ENCODE peak calls at places on chromosome 2, in nine cellular contexts. Z, S, M, C, K, G, R, D and J are unnamed samples.

GRCh38 chr2:52881606-52882005 is 886.0 kb upstream of the CHAC2 start:
- DNase-seq in Z (no peak), S (no peak), D (no peak), G (no peak), M (no peak), K (no peak), C (no peak), R (no peak), J (no peak)

GRCh38 chr2:239911630-239912071 is 113.5 kb downstream of the NDUFA10 start:
- DNase-seq in Z (no peak), C (no peak), M (no peak), R (no peak), K (no peak), G (no peak), D (no peak), S (no peak), J (no peak)

GRCh38 chr2:108813732-108814131 is 27.2 kb downstream of the CCDC138 start:
- DNase-seq in C (no peak), Z (no peak), D (peak), S (no peak), R (peak), M (no peak), K (no peak), G (no peak), J (no peak)

GRCh38 chr2:72891091-72891818 is 4.0 kb downstream of the SPR start:
- DNase-seq in K (no peak), M (no peak), S (no peak), R (no peak), D (peak), C (no peak), Z (no peak), G (no peak), J (no peak)

GRCh38 chr2:162607915-162608314 is 230.7 kb downstream of the KCNH7 start:
- DNase-seq in C (no peak), D (no peak), K (no peak), G (no peak), Z (no peak), S (no peak), R (no peak), M (no peak), J (no peak)

GRCh38 chr2:226898121-226898520 is 62.3 kb downstream of the RHBDD1 start:
- DNase-seq in C (no peak), Z (no peak), S (no peak), K (no peak), M (no peak), D (no peak), R (no peak), G (no peak), J (no peak)

GRCh38 chr2:186612555-186613440 is 22.9 kb downstream of the ITGAV start:
- DNase-seq in D (no peak), K (no peak), R (no peak), Z (no peak), G (no peak), M (no peak), C (no peak), S (no peak), J (no peak)

GRCh38 chr2:60416221-60417008 is 137.0 kb downstream of the BCL11A start:
- DNase-seq in M (no peak), G (no peak), C (no peak), D (peak), K (no peak), Z (no peak), R (peak), S (no peak), J (no peak)

GRCh38 chr2:43648979-43649701 is 12.1 kb downstream of the PLEKHH2 start:
- DNase-seq in M (no peak), G (no peak), K (no peak), D (no peak), Z (no peak), R (peak), S (no peak), C (no peak), J (no peak)

GRCh38 chr2:175872716-175873115 is 129.4 kb downstream of the LNPK start:
- DNase-seq in Z (no peak), R (no peak), G (no peak), C (no peak), S (no peak), K (no peak), M (no peak), D (peak), J (no peak)

GRCh38 chr2:216031960-216032689 is 18.8 kb upstream of the MREG start:
- DNase-seq in S (no peak), R (peak), Z (no peak), K (no peak), M (peak), C (no peak), D (peak), G (no peak), J (no peak)

GRCh38 chr2:23653326-23653725 is 268.3 kb downstream of the KLHL29 start:
- DNase-seq in M (no peak), D (peak), Z (no peak), G (no peak), R (no peak), K (no peak), C (no peak), S (no peak), J (no peak)

GRCh38 chr2:70403267-70404053 is 101.6 kb upstream of the FAM136A start:
- DNase-seq in S (no peak), M (no peak), G (peak), K (no peak), Z (no peak), R (no peak), C (no peak), D (no peak), J (no peak)

GRCh38 chr2:24568492-24568891 is 77.4 kb downstream of the NCOA1 start:
- DNase-seq in D (no peak), R (no peak), S (no peak), G (no peak), C (no peak), M (no peak), Z (no peak), K (no peak), J (no peak)

GRCh38 chr2:53715568-53715967 is 52.0 kb upstream of the CHAC2 start:
- DNase-seq in D (peak), M (no peak), K (no peak), C (no peak), R (peak), Z (no peak), S (no peak), G (peak), J (no peak)

GRCh38 chr2:67694464-67694863 is 297.3 kb downstream of the ETAA1 start:
- DNase-seq in S (no peak), C (no peak), G (no peak), M (no peak), D (no peak), Z (no peak), K (no peak), R (no peak), J (no peak)

GRCh38 chr2:221156335-221156734 is 415.8 kb downstream of the EPHA4 start:
- DNase-seq in S (no peak), D (no peak), M (no peak), C (no peak), K (no peak), R (no peak), G (no peak), Z (no peak), J (no peak)

GRCh38 chr2:62760026-62760425 is 54.5 kb downstream of the EHBP1 start:
- DNase-seq in G (peak), Z (no peak), C (no peak), R (no peak), D (no peak), M (no peak), S (no peak), K (no peak), J (no peak)

GRCh38 chr2:219417374-219417773 is 803 bp upstream of the DES start:
- DNase-seq in R (no peak), C (no peak), S (peak), Z (no peak), M (no peak), G (no peak), D (no peak), K (no peak), J (no peak)

GRCh38 chr2:164328310-164328709 is 293.0 kb downstream of the GRB14 start:
- DNase-seq in G (no peak), M (no peak), K (no peak), R (no peak), C (no peak), S (no peak), D (no peak), Z (no peak), J (no peak)

GRCh38 chr2:19776941-19777514 is 124.8 kb downstream of the TTC32 start:
- DNase-seq in K (no peak), D (no peak), C (no peak), M (no peak), S (no peak), G (no peak), R (no peak), Z (no peak), J (no peak)

GRCh38 chr2:66576381-66577330 is 141.7 kb downstream of the MEIS1 start:
- DNase-seq in Z (no peak), C (no peak), M (no peak), D (peak), K (no peak), S (no peak), R (peak), G (no peak), J (no peak)

GRCh38 chr2:188983427-188984101 is 9.4 kb downstream of the COL3A1 start:
- DNase-seq in S (no peak), Z (no peak), C (no peak), M (no peak), R (peak), G (no peak), D (peak), K (no peak), J (no peak)

GRCh38 chr2:20185176-20186022 is 39.5 kb downstream of the SDC1 start:
- DNase-seq in R (peak), D (no peak), S (no peak), C (no peak), K (no peak), Z (no peak), G (peak), M (no peak), J (no peak)

GRCh38 chr2:112031916-112032582 is 23.0 kb upstream of the TMEM87B start:
- DNase-seq in C (no peak), S (no peak), R (peak), Z (no peak), D (peak), M (no peak), K (no peak), G (no peak), J (no peak)

GRCh38 chr2:219902870-219903269 is 275.4 kb downstream of the SLC4A3 start:
- DNase-seq in Z (no peak), C (no peak), M (no peak), G (no peak), D (no peak), K (no peak), S (no peak), R (no peak), J (no peak)

GRCh38 chr2:43958397-43959275 is 37.2 kb downstream of the LRPPRC start:
- DNase-seq in C (no peak), M (no peak), R (no peak), Z (no peak), D (no peak), S (no peak), K (no peak), G (no peak), J (no peak)

GRCh38 chr2:100613719-100614118 is 50.9 kb downstream of the PDCL3 start:
- DNase-seq in R (no peak), S (no peak), K (no peak), C (no peak), D (no peak), G (no peak), Z (no peak), M (no peak), J (no peak)

GRCh38 chr2:149877913-149878312 is 290.3 kb upstream of the MMADHC start:
- DNase-seq in M (no peak), G (no peak), C (no peak), K (no peak), D (peak), Z (no peak), S (no peak), R (peak), J (no peak)

GRCh38 chr2:176297067-176297466 is 27.8 kb downstream of the MTX2 start:
- DNase-seq in R (no peak), D (no peak), G (no peak), Z (no peak), M (no peak), K (no peak), S (no peak), C (no peak), J (no peak)

GRCh38 chr2:30323499-30323898 is 92.2 kb downstream of the LBH start:
- DNase-seq in Z (peak), D (no peak), R (no peak), M (no peak), C (no peak), G (no peak), S (no peak), K (no peak), J (no peak)

GRCh38 chr2:17317439-17317976 is 200.7 kb downstream of the RAD51AP2 start:
- DNase-seq in C (no peak), Z (no peak), D (no peak), R (no peak), G (peak), K (no peak), S (no peak), M (no peak), J (no peak)

GRCh38 chr2:28153851-28154250 is 238.8 kb upstream of the FOSL2 start:
- DNase-seq in Z (no peak), D (no peak), C (no peak), S (no peak), G (no peak), K (no peak), R (no peak), M (no peak), J (no peak)